ENCODE peak calls at places on chromosomes 12 and 14, in ten cellular contexts. One of them, this sample, is unnamed.

GRCh38 chr12:108352591-108352990 is 13.5 kb upstream of the CMKLR1 start:
- DNase-seq in adrenal gland: no peak
- DNase-seq in neural crest cell: no peak
- DNase-seq in kidney: no peak
- DNase-seq in KBM-7: no peak
- DNase-seq in stimulated activated CD8-positive, alpha-beta memory T cell treated with anti-CD3 and anti-CD28 coated beads, Interleukin-15, amount 100 ng/mL, for 24 hours: no peak
- DNase-seq in RCC 7860: no peak
- DNase-seq in endodermal cell: no peak
- DNase-seq in MG63: no peak
- DNase-seq in type B pancreatic cell: no peak
- DNase-seq in this sample: no peak

GRCh38 chr12:98422809-98423208 is 92.6 kb upstream of the TMPO start:
- DNase-seq in adrenal gland: no peak
- DNase-seq in neural crest cell: no peak
- DNase-seq in kidney: no peak
- DNase-seq in KBM-7: no peak
- DNase-seq in stimulated activated CD8-positive, alpha-beta memory T cell treated with anti-CD3 and anti-CD28 coated beads, Interleukin-15, amount 100 ng/mL, for 24 hours: no peak
- DNase-seq in RCC 7860: no peak
- DNase-seq in endodermal cell: peak
- DNase-seq in MG63: no peak
- DNase-seq in type B pancreatic cell: no peak
- DNase-seq in this sample: no peak

GRCh38 chr12:45244561-45245348 is 28.9 kb downstream of the ANO6 start:
- DNase-seq in adrenal gland: no peak
- DNase-seq in neural crest cell: no peak
- DNase-seq in kidney: no peak
- DNase-seq in KBM-7: no peak
- DNase-seq in stimulated activated CD8-positive, alpha-beta memory T cell treated with anti-CD3 and anti-CD28 coated beads, Interleukin-15, amount 100 ng/mL, for 24 hours: no peak
- DNase-seq in RCC 7860: no peak
- DNase-seq in endodermal cell: no peak
- DNase-seq in MG63: no peak
- DNase-seq in type B pancreatic cell: no peak
- DNase-seq in this sample: no peak

GRCh38 chr12:3138896-3139590 is 61.9 kb downstream of the TSPAN9 start:
- DNase-seq in adrenal gland: no peak
- DNase-seq in neural crest cell: no peak
- DNase-seq in kidney: no peak
- DNase-seq in KBM-7: no peak
- DNase-seq in stimulated activated CD8-positive, alpha-beta memory T cell treated with anti-CD3 and anti-CD28 coated beads, Interleukin-15, amount 100 ng/mL, for 24 hours: no peak
- DNase-seq in RCC 7860: no peak
- DNase-seq in endodermal cell: peak
- DNase-seq in MG63: no peak
- DNase-seq in type B pancreatic cell: no peak
- DNase-seq in this sample: no peak

GRCh38 chr12:2168808-2169207 is 116.0 kb downstream of the CACNA1C start:
- DNase-seq in adrenal gland: no peak
- DNase-seq in neural crest cell: no peak
- DNase-seq in kidney: no peak
- DNase-seq in KBM-7: no peak
- DNase-seq in stimulated activated CD8-positive, alpha-beta memory T cell treated with anti-CD3 and anti-CD28 coated beads, Interleukin-15, amount 100 ng/mL, for 24 hours: no peak
- DNase-seq in RCC 7860: peak
- DNase-seq in endodermal cell: no peak
- DNase-seq in MG63: peak
- DNase-seq in type B pancreatic cell: no peak
- DNase-seq in this sample: no peak

GRCh38 chr12:109714913-109715244 is 1.3 kb downstream of the FAM222A start:
- DNase-seq in adrenal gland: no peak
- DNase-seq in neural crest cell: no peak
- DNase-seq in kidney: no peak
- DNase-seq in KBM-7: no peak
- DNase-seq in stimulated activated CD8-positive, alpha-beta memory T cell treated with anti-CD3 and anti-CD28 coated beads, Interleukin-15, amount 100 ng/mL, for 24 hours: no peak
- DNase-seq in RCC 7860: no peak
- DNase-seq in endodermal cell: no peak
- DNase-seq in MG63: no peak
- DNase-seq in type B pancreatic cell: no peak
- DNase-seq in this sample: no peak

GRCh38 chr12:12870454-12870853 is 20.9 kb upstream of the GPRC5A start:
- DNase-seq in adrenal gland: no peak
- DNase-seq in neural crest cell: no peak
- DNase-seq in kidney: no peak
- DNase-seq in KBM-7: no peak
- DNase-seq in stimulated activated CD8-positive, alpha-beta memory T cell treated with anti-CD3 and anti-CD28 coated beads, Interleukin-15, amount 100 ng/mL, for 24 hours: no peak
- DNase-seq in RCC 7860: peak
- DNase-seq in endodermal cell: no peak
- DNase-seq in MG63: peak
- DNase-seq in type B pancreatic cell: no peak
- DNase-seq in this sample: no peak

GRCh38 chr14:93042968-93043940 is 72.5 kb downstream of the ITPK1 start:
- DNase-seq in adrenal gland: peak
- DNase-seq in neural crest cell: no peak
- DNase-seq in kidney: no peak
- DNase-seq in KBM-7: no peak
- DNase-seq in stimulated activated CD8-positive, alpha-beta memory T cell treated with anti-CD3 and anti-CD28 coated beads, Interleukin-15, amount 100 ng/mL, for 24 hours: no peak
- DNase-seq in RCC 7860: peak
- DNase-seq in endodermal cell: peak
- DNase-seq in MG63: peak
- DNase-seq in type B pancreatic cell: no peak
- DNase-seq in this sample: no peak

GRCh38 chr12:113862570-113863454 is 103.3 kb downstream of the RBM19 start:
- DNase-seq in adrenal gland: no peak
- DNase-seq in neural crest cell: no peak
- DNase-seq in kidney: no peak
- DNase-seq in KBM-7: peak
- DNase-seq in stimulated activated CD8-positive, alpha-beta memory T cell treated with anti-CD3 and anti-CD28 coated beads, Interleukin-15, amount 100 ng/mL, for 24 hours: no peak
- DNase-seq in RCC 7860: peak
- DNase-seq in endodermal cell: peak
- DNase-seq in MG63: peak
- DNase-seq in type B pancreatic cell: no peak
- DNase-seq in this sample: no peak

GRCh38 chr12:75974323-75975273 is 57.0 kb downstream of the PHLDA1 start:
- DNase-seq in adrenal gland: no peak
- DNase-seq in neural crest cell: no peak
- DNase-seq in kidney: no peak
- DNase-seq in KBM-7: peak
- DNase-seq in stimulated activated CD8-positive, alpha-beta memory T cell treated with anti-CD3 and anti-CD28 coated beads, Interleukin-15, amount 100 ng/mL, for 24 hours: no peak
- DNase-seq in RCC 7860: no peak
- DNase-seq in endodermal cell: no peak
- DNase-seq in MG63: no peak
- DNase-seq in type B pancreatic cell: no peak
- DNase-seq in this sample: no peak

GRCh38 chr14:73049428-73049827 is 8.9 kb upstream of the RBM25 start:
- DNase-seq in adrenal gland: no peak
- DNase-seq in neural crest cell: no peak
- DNase-seq in kidney: no peak
- DNase-seq in KBM-7: no peak
- DNase-seq in stimulated activated CD8-positive, alpha-beta memory T cell treated with anti-CD3 and anti-CD28 coated beads, Interleukin-15, amount 100 ng/mL, for 24 hours: no peak
- DNase-seq in RCC 7860: no peak
- DNase-seq in endodermal cell: no peak
- DNase-seq in MG63: no peak
- DNase-seq in type B pancreatic cell: no peak
- DNase-seq in this sample: no peak

GRCh38 chr14:101084436-101084826 is 180.9 kb upstream of the RTL1 start:
- DNase-seq in adrenal gland: no peak
- DNase-seq in neural crest cell: no peak
- DNase-seq in kidney: no peak
- DNase-seq in KBM-7: no peak
- DNase-seq in stimulated activated CD8-positive, alpha-beta memory T cell treated with anti-CD3 and anti-CD28 coated beads, Interleukin-15, amount 100 ng/mL, for 24 hours: no peak
- DNase-seq in RCC 7860: no peak
- DNase-seq in endodermal cell: no peak
- DNase-seq in MG63: no peak
- DNase-seq in type B pancreatic cell: no peak
- DNase-seq in this sample: no peak

GRCh38 chr12:49198431-49199155 is 9.7 kb upstream of the TUBA1A start:
- DNase-seq in adrenal gland: peak
- DNase-seq in neural crest cell: peak
- DNase-seq in kidney: no peak
- DNase-seq in KBM-7: no peak
- DNase-seq in stimulated activated CD8-positive, alpha-beta memory T cell treated with anti-CD3 and anti-CD28 coated beads, Interleukin-15, amount 100 ng/mL, for 24 hours: no peak
- DNase-seq in RCC 7860: peak
- DNase-seq in endodermal cell: peak
- DNase-seq in MG63: peak
- DNase-seq in type B pancreatic cell: no peak
- DNase-seq in this sample: no peak

GRCh38 chr12:121811434-121812319 is 7.9 kb downstream of the SETD1B start:
- DNase-seq in adrenal gland: peak
- DNase-seq in neural crest cell: peak
- DNase-seq in kidney: peak
- DNase-seq in KBM-7: peak
- DNase-seq in stimulated activated CD8-positive, alpha-beta memory T cell treated with anti-CD3 and anti-CD28 coated beads, Interleukin-15, amount 100 ng/mL, for 24 hours: peak
- DNase-seq in RCC 7860: peak
- DNase-seq in endodermal cell: peak
- DNase-seq in MG63: peak
- DNase-seq in type B pancreatic cell: peak
- DNase-seq in this sample: no peak

GRCh38 chr14:88562831-88563686 is at the start of gene ZC3H14:
- DNase-seq in adrenal gland: peak
- DNase-seq in neural crest cell: peak
- DNase-seq in kidney: peak
- DNase-seq in KBM-7: peak
- DNase-seq in stimulated activated CD8-positive, alpha-beta memory T cell treated with anti-CD3 and anti-CD28 coated beads, Interleukin-15, amount 100 ng/mL, for 24 hours: peak
- DNase-seq in RCC 7860: peak
- DNase-seq in endodermal cell: peak
- DNase-seq in MG63: peak
- DNase-seq in type B pancreatic cell: peak
- DNase-seq in this sample: no peak

GRCh38 chr14:75098209-75098608 is 28.6 kb downstream of the NEK9 start:
- DNase-seq in adrenal gland: no peak
- DNase-seq in neural crest cell: no peak
- DNase-seq in kidney: no peak
- DNase-seq in KBM-7: no peak
- DNase-seq in stimulated activated CD8-positive, alpha-beta memory T cell treated with anti-CD3 and anti-CD28 coated beads, Interleukin-15, amount 100 ng/mL, for 24 hours: no peak
- DNase-seq in RCC 7860: no peak
- DNase-seq in endodermal cell: no peak
- DNase-seq in MG63: no peak
- DNase-seq in type B pancreatic cell: no peak
- DNase-seq in this sample: no peak

GRCh38 chr14:47269788-47270492 is 405.5 kb downstream of the MDGA2 start:
- DNase-seq in adrenal gland: no peak
- DNase-seq in neural crest cell: no peak
- DNase-seq in kidney: no peak
- DNase-seq in KBM-7: no peak
- DNase-seq in stimulated activated CD8-positive, alpha-beta memory T cell treated with anti-CD3 and anti-CD28 coated beads, Interleukin-15, amount 100 ng/mL, for 24 hours: no peak
- DNase-seq in RCC 7860: no peak
- DNase-seq in endodermal cell: no peak
- DNase-seq in MG63: peak
- DNase-seq in type B pancreatic cell: no peak
- DNase-seq in this sample: no peak

GRCh38 chr12:66624806-66625205 is 54.1 kb downstream of the GRIP1 start:
- DNase-seq in adrenal gland: no peak
- DNase-seq in neural crest cell: no peak
- DNase-seq in kidney: no peak
- DNase-seq in KBM-7: no peak
- DNase-seq in stimulated activated CD8-positive, alpha-beta memory T cell treated with anti-CD3 and anti-CD28 coated beads, Interleukin-15, amount 100 ng/mL, for 24 hours: no peak
- DNase-seq in RCC 7860: no peak
- DNase-seq in endodermal cell: no peak
- DNase-seq in MG63: no peak
- DNase-seq in type B pancreatic cell: no peak
- DNase-seq in this sample: no peak

GRCh38 chr12:1840561-1840960 is 20.2 kb downstream of the LRTM2 start:
- DNase-seq in adrenal gland: no peak
- DNase-seq in neural crest cell: no peak
- DNase-seq in kidney: peak
- DNase-seq in KBM-7: no peak
- DNase-seq in stimulated activated CD8-positive, alpha-beta memory T cell treated with anti-CD3 and anti-CD28 coated beads, Interleukin-15, amount 100 ng/mL, for 24 hours: no peak
- DNase-seq in RCC 7860: no peak
- DNase-seq in endodermal cell: peak
- DNase-seq in MG63: no peak
- DNase-seq in type B pancreatic cell: no peak
- DNase-seq in this sample: no peak

GRCh38 chr14:68755016-68755353 is 37.9 kb downstream of the ZFP36L1 start:
- DNase-seq in adrenal gland: no peak
- DNase-seq in neural crest cell: no peak
- DNase-seq in kidney: no peak
- DNase-seq in KBM-7: no peak
- DNase-seq in stimulated activated CD8-positive, alpha-beta memory T cell treated with anti-CD3 and anti-CD28 coated beads, Interleukin-15, amount 100 ng/mL, for 24 hours: no peak
- DNase-seq in RCC 7860: no peak
- DNase-seq in endodermal cell: no peak
- DNase-seq in MG63: no peak
- DNase-seq in type B pancreatic cell: no peak
- DNase-seq in this sample: no peak

GRCh38 chr12:27191531-27191930 is 52.6 kb upstream of the STK38L start:
- DNase-seq in adrenal gland: no peak
- DNase-seq in neural crest cell: no peak
- DNase-seq in kidney: no peak
- DNase-seq in KBM-7: no peak
- DNase-seq in stimulated activated CD8-positive, alpha-beta memory T cell treated with anti-CD3 and anti-CD28 coated beads, Interleukin-15, amount 100 ng/mL, for 24 hours: no peak
- DNase-seq in RCC 7860: no peak
- DNase-seq in endodermal cell: no peak
- DNase-seq in MG63: no peak
- DNase-seq in type B pancreatic cell: no peak
- DNase-seq in this sample: no peak

GRCh38 chr14:33871394-33871793 is 79.5 kb downstream of the EGLN3 start:
- DNase-seq in adrenal gland: no peak
- DNase-seq in neural crest cell: no peak
- DNase-seq in kidney: no peak
- DNase-seq in KBM-7: no peak
- DNase-seq in stimulated activated CD8-positive, alpha-beta memory T cell treated with anti-CD3 and anti-CD28 coated beads, Interleukin-15, amount 100 ng/mL, for 24 hours: no peak
- DNase-seq in RCC 7860: no peak
- DNase-seq in endodermal cell: no peak
- DNase-seq in MG63: no peak
- DNase-seq in type B pancreatic cell: no peak
- DNase-seq in this sample: no peak

GRCh38 chr12:131223171-131223761 is 269.6 kb downstream of the ADGRD1 start:
- DNase-seq in adrenal gland: no peak
- DNase-seq in neural crest cell: no peak
- DNase-seq in kidney: peak
- DNase-seq in KBM-7: no peak
- DNase-seq in stimulated activated CD8-positive, alpha-beta memory T cell treated with anti-CD3 and anti-CD28 coated beads, Interleukin-15, amount 100 ng/mL, for 24 hours: no peak
- DNase-seq in RCC 7860: no peak
- DNase-seq in endodermal cell: peak
- DNase-seq in MG63: no peak
- DNase-seq in type B pancreatic cell: no peak
- DNase-seq in this sample: no peak

GRCh38 chr12:71955946-71956345 is 17.3 kb downstream of the TPH2 start:
- DNase-seq in adrenal gland: no peak
- DNase-seq in neural crest cell: no peak
- DNase-seq in kidney: no peak
- DNase-seq in KBM-7: no peak
- DNase-seq in stimulated activated CD8-positive, alpha-beta memory T cell treated with anti-CD3 and anti-CD28 coated beads, Interleukin-15, amount 100 ng/mL, for 24 hours: no peak
- DNase-seq in RCC 7860: no peak
- DNase-seq in endodermal cell: no peak
- DNase-seq in MG63: peak
- DNase-seq in type B pancreatic cell: no peak
- DNase-seq in this sample: no peak

GRCh38 chr14:85439696-85440328 is 90.1 kb upstream of the FLRT2 start:
- DNase-seq in adrenal gland: no peak
- DNase-seq in neural crest cell: no peak
- DNase-seq in kidney: no peak
- DNase-seq in KBM-7: no peak
- DNase-seq in stimulated activated CD8-positive, alpha-beta memory T cell treated with anti-CD3 and anti-CD28 coated beads, Interleukin-15, amount 100 ng/mL, for 24 hours: no peak
- DNase-seq in RCC 7860: peak
- DNase-seq in endodermal cell: no peak
- DNase-seq in MG63: peak
- DNase-seq in type B pancreatic cell: no peak
- DNase-seq in this sample: no peak

GRCh38 chr12:94872007-94872653 is 131.4 kb downstream of the NDUFA12 start:
- DNase-seq in adrenal gland: no peak
- DNase-seq in neural crest cell: no peak
- DNase-seq in kidney: peak
- DNase-seq in KBM-7: no peak
- DNase-seq in stimulated activated CD8-positive, alpha-beta memory T cell treated with anti-CD3 and anti-CD28 coated beads, Interleukin-15, amount 100 ng/mL, for 24 hours: no peak
- DNase-seq in RCC 7860: no peak
- DNase-seq in endodermal cell: no peak
- DNase-seq in MG63: no peak
- DNase-seq in type B pancreatic cell: no peak
- DNase-seq in this sample: no peak

GRCh38 chr12:12726543-12727093 is 9.4 kb downstream of the CDKN1B start:
- DNase-seq in adrenal gland: peak
- DNase-seq in neural crest cell: no peak
- DNase-seq in kidney: no peak
- DNase-seq in KBM-7: peak
- DNase-seq in stimulated activated CD8-positive, alpha-beta memory T cell treated with anti-CD3 and anti-CD28 coated beads, Interleukin-15, amount 100 ng/mL, for 24 hours: no peak
- DNase-seq in RCC 7860: peak
- DNase-seq in endodermal cell: peak
- DNase-seq in MG63: peak
- DNase-seq in type B pancreatic cell: no peak
- DNase-seq in this sample: no peak

GRCh38 chr12:27382126-27382795 is 49.6 kb downstream of the BMAL2 start:
- DNase-seq in adrenal gland: no peak
- DNase-seq in neural crest cell: no peak
- DNase-seq in kidney: no peak
- DNase-seq in KBM-7: no peak
- DNase-seq in stimulated activated CD8-positive, alpha-beta memory T cell treated with anti-CD3 and anti-CD28 coated beads, Interleukin-15, amount 100 ng/mL, for 24 hours: no peak
- DNase-seq in RCC 7860: peak
- DNase-seq in endodermal cell: no peak
- DNase-seq in MG63: no peak
- DNase-seq in type B pancreatic cell: no peak
- DNase-seq in this sample: no peak